ENCODE peak calls at places on chromosomes 5 and 9, in four cellular contexts. W is HepG2, Y is suprapubic skin, P is ovary. N is an unnamed sample.

GRCh38 chr9:129783516-129784361 is 19.2 kb upstream of the TOR1B start:
- DNase-seq in Y (peak; percentile 90), P (peak; percentile 70), W (peak; percentile 46), N (peak; percentile 73)

GRCh38 chr5:67115804-67116203 is 80.8 kb downstream of the CD180 start:
- DNase-seq in P (no peak), Y (no peak), W (peak; percentile 6), N (no peak)

GRCh38 chr5:69517763-69518212 is 25.2 kb downstream of the OCLN start:
- DNase-seq in W (peak; percentile 79), Y (no peak), P (no peak), N (no peak)

GRCh38 chr9:129692534-129692933 is 27.1 kb downstream of the PRRX2 start:
- DNase-seq in W (no peak), P (no peak), Y (no peak), N (no peak)

GRCh38 chr9:98780059-98780749 is 16.2 kb downstream of the ANKS6 start:
- DNase-seq in W (no peak), P (no peak), Y (no peak), N (no peak)

GRCh38 chr9:96232539-96233241 is 69.3 kb downstream of the HSD17B3 start:
- DNase-seq in P (peak; percentile 64), Y (no peak), W (peak; percentile 41), N (no peak)

GRCh38 chr9:114484854-114485443 is 20.3 kb downstream of the WHRN start:
- DNase-seq in W (no peak), P (no peak), Y (no peak), N (no peak)

GRCh38 chr9:106869028-106869427 is 6.1 kb downstream of the ZNF462 start:
- DNase-seq in Y (no peak), W (no peak), P (no peak), N (no peak)

GRCh38 chr5:122668552-122668951 is 106.3 kb upstream of the SNX2 start:
- DNase-seq in P (no peak), Y (no peak), W (no peak), N (no peak)

GRCh38 chr9:130872912-130873503 is 23.6 kb downstream of the QRFP start:
- DNase-seq in P (no peak), Y (no peak), W (peak; percentile 84), N (peak; percentile 89)

GRCh38 chr5:139816566-139816965 is 21.0 kb downstream of the PSD2 start:
- DNase-seq in W (no peak), Y (no peak), P (no peak), N (no peak)

GRCh38 chr9:78954286-78954685 is 617.5 kb upstream of the TLE4 start:
- DNase-seq in W (no peak), P (no peak), Y (no peak), N (no peak)

GRCh38 chr9:125410522-125410894 is 148.9 kb downstream of the GAPVD1 start:
- DNase-seq in Y (no peak), W (no peak), P (no peak), N (no peak)

GRCh38 chr9:101119206-101119819 is 90.8 kb downstream of the PLPPR1 start:
- DNase-seq in Y (no peak), P (no peak), W (peak; percentile 57), N (peak; percentile 59)

GRCh38 chr5:100787648-100788047 is 115.4 kb downstream of the ST8SIA4 start:
- DNase-seq in W (no peak), Y (no peak), P (no peak), N (no peak)

GRCh38 chr9:549425-549997 is 292.0 kb upstream of the DMRT1 start:
- DNase-seq in W (no peak), P (no peak), Y (no peak), N (no peak)

GRCh38 chr5:128905225-128906110 is 59.8 kb upstream of the SLC27A6 start:
- DNase-seq in Y (no peak), P (peak; percentile 27), W (peak; percentile 34), N (no peak)

GRCh38 chr9:16058131-16058549 is 505.3 kb downstream of the CCDC171 start:
- DNase-seq in P (no peak), W (no peak), Y (no peak), N (no peak)

GRCh38 chr9:72932669-72933068 is 20.2 kb downstream of the ALDH1A1 start:
- DNase-seq in W (no peak), P (no peak), Y (no peak), N (no peak)

GRCh38 chr5:39948867-39949468 is 524.2 kb upstream of the DAB2 start:
- DNase-seq in Y (no peak), W (peak; percentile 68), P (no peak), N (peak; percentile 63)

GRCh38 chr9:128750926-128751595 is 20.7 kb downstream of the ZER1 start:
- DNase-seq in P (no peak), Y (no peak), W (no peak), N (no peak)

GRCh38 chr5:128674837-128675446 is 136.9 kb upstream of the FBN2 start:
- DNase-seq in P (no peak), W (peak; percentile 14), Y (no peak), N (peak; percentile 35)

GRCh38 chr9:91659529-91660294 is 236.1 kb upstream of the NFIL3 start:
- DNase-seq in P (no peak), Y (no peak), W (no peak), N (no peak)

GRCh38 chr5:64612349-64612961 is 77.8 kb upstream of the SHISAL2B start:
- DNase-seq in Y (no peak), W (peak; percentile 39), P (peak; percentile 17), N (peak; percentile 27)

GRCh38 chr5:143209881-143210395 is 193.5 kb downstream of the NR3C1 start:
- DNase-seq in W (no peak), P (no peak), Y (no peak), N (no peak)

GRCh38 chr5:181100121-181101015 is 30.6 kb downstream of the OR2V1 start:
- DNase-seq in Y (no peak), P (no peak), W (no peak), N (no peak)

GRCh38 chr9:91177081-91177480 is 184.6 kb downstream of the AUH start:
- DNase-seq in Y (no peak), W (no peak), P (peak; percentile 2), N (no peak)

GRCh38 chr5:157917909-157918809 is 59.2 kb upstream of the CLINT1 start:
- DNase-seq in W (peak; percentile 58), Y (no peak), P (peak; percentile 63), N (peak; percentile 67)

GRCh38 chr9:131630206-131630831 is 85.0 kb downstream of the PRRT1B start:
- DNase-seq in P (no peak), Y (no peak), W (no peak), N (no peak)

GRCh38 chr5:122126177-122126701 is 3.1 kb upstream of the ZNF474 start:
- DNase-seq in W (no peak), Y (no peak), P (no peak), N (no peak)

GRCh38 chr5:150263801-150264621 is 25.6 kb downstream of the CAMK2A start:
- DNase-seq in W (no peak), Y (no peak), P (peak; percentile 53), N (peak; percentile 72)

GRCh38 chr5:158200624-158201023 is 341.7 kb upstream of the CLINT1 start:
- DNase-seq in Y (no peak), P (no peak), W (no peak), N (no peak)

GRCh38 chr5:23727271-23727670 is 219.9 kb downstream of the PRDM9 start:
- DNase-seq in W (peak; percentile 17), Y (no peak), P (no peak), N (no peak)

GRCh38 chr5:176743136-176743827 is 67.1 kb upstream of the UNC5A start:
- DNase-seq in P (peak; percentile 13), Y (peak; percentile 79), W (no peak), N (no peak)

GRCh38 chr5:41834506-41834905 is 35.7 kb downstream of the OXCT1 start:
- DNase-seq in Y (no peak), P (no peak), W (no peak), N (no peak)

GRCh38 chr5:91190333-91190680 is 192.8 kb downstream of the ARRDC3 start:
- DNase-seq in W (no peak), Y (no peak), P (no peak), N (no peak)
- H3K4me3 ChIP-seq in W (no peak overlapping the region), Y (peak overlapping the region; percentile 15), P (no peak overlapping the region), N (peak overlapping the region; percentile 3)

DNA sequence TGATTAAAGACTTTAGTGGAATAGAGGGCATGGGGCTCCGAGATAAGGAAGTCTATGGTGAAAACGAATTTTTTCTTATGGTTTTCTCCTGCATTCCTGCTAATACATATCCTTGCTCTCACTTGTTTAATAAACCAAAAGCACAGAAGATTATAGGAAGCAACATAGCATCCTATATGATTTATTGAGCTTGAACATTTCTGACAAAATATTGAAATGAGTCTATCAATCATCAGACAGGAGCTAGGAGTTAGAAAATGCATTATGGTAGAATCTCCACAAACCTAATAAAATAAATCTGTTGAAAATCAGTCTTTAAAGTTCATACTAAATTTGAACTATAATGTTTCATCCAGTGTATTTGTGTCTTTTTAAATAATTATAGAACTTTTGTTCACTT is 554.6 kb upstream of the RGMB start:
- DNase-seq in W (no peak), P (no peak), Y (no peak), N (no peak)
- TF ChIP-seq EP300 in W (no peak), P (no peak), Y (no peak), N (no peak)

DNA sequence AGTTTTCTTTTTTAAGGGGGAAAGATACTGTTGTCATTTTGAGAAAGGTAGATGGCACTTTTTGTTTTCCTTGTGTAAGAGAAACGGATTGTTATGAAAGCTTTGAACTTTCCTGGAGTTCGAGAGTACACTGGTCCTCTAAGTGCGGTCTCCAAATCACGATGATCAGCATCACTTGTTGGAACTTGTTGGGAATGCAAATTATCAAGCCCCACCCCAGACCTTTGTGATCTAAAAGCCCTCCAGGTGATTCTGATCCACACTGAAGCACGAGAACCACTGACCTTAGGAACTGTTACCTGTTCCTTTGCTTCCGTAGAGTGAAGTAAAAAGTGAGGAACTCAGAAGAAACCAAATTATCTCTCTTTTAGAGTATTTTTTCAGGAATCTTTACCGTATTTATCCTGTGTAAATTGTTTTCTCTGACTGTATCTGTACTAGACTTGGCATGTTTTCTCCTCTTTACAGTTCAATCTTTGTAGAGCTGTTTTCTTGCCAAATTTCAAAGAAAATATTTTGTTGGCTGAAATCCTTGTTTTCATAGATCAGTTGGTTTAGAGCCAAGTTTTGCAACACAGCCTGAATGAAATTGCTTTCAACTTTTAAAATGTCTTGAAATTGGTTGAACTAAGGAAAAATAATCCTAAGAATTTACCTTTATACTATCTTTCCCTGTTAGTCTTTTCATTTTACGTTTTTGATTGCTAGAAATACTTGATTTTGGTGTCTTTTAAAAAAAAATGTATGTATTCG is 4.0 kb downstream of the MAT2B start:
- DNase-seq in P (no peak), Y (no peak), W (peak; percentile 75), N (peak; percentile 31)
- H3K4me3 ChIP-seq in P (peak overlapping the region; percentile 24), Y (peak overlapping the region; percentile 38), W (no peak overlapping the region), N (peak overlapping the region; percentile 27)

DNA sequence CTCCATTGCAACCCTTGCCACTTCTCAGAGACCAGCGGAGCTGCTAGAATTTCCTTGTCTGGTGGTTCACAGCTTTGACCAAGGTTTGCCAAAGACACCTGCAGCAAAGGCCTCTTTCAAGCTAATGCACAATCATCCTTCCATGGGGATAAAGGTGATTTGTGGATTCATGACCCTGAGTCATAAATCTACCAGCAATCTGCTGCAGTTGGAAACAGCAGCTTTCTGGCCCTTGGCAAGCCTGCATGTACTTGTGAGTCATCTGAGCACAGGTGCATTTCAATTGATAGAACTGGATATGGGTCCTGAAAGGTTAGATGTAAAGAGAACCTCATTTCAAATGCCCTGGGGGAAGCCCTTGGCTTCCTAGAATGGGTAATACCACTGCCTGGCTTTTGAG is 21.6 kb upstream of the TCF7 start:
- DNase-seq in P (no peak), Y (no peak), W (no peak), N (peak; percentile 55)
- TF ChIP-seq EP300 in P (no peak), Y (no peak), W (no peak), N (no peak)

GRCh38 chr5:107021575-107021974 is 649.2 kb downstream of the EFNA5 start:
- DNase-seq in P (no peak), Y (no peak), W (no peak), N (no peak)
- H3K4me3 ChIP-seq in P (no peak overlapping the region), Y (no peak overlapping the region), W (no peak overlapping the region), N (no peak overlapping the region)